ENCODE peak calls at places on chromosomes 12 and 14, in six cellular contexts. One of them, this sample, is unnamed.

GRCh38 chr12:94721173-94721572 is 70.8 kb upstream of the TMCC3 start:
- DNase-seq in GM12891: peak
- DNase-seq in K562: no peak
- DNase-seq in HepG2: no peak
- DNase-seq in H1: no peak
- DNase-seq in GM12878: peak
- DNase-seq in this sample: peak

GRCh38 chr14:52741865-52742264 is 11.9 kb downstream of the STYX start:
- DNase-seq in GM12891: no peak
- DNase-seq in K562: no peak
- DNase-seq in HepG2: no peak
- DNase-seq in H1: no peak
- DNase-seq in GM12878: no peak
- DNase-seq in this sample: no peak

GRCh38 chr12:117857632-117858274 is 111.0 kb downstream of the KSR2 start:
- DNase-seq in GM12891: peak
- DNase-seq in K562: peak
- DNase-seq in HepG2: peak
- DNase-seq in H1: peak
- DNase-seq in GM12878: peak
- DNase-seq in this sample: peak

GRCh38 chr14:57136669-57137068 is 132.0 kb downstream of the EXOC5 start:
- DNase-seq in GM12891: no peak
- DNase-seq in K562: no peak
- DNase-seq in HepG2: no peak
- DNase-seq in H1: peak
- DNase-seq in GM12878: no peak
- DNase-seq in this sample: no peak

GRCh38 chr12:15540469-15540872 is 218.2 kb downstream of the PTPRO start:
- DNase-seq in GM12891: no peak
- DNase-seq in K562: no peak
- DNase-seq in HepG2: no peak
- DNase-seq in H1: no peak
- DNase-seq in GM12878: no peak
- DNase-seq in this sample: no peak

GRCh38 chr12:112781767-112782166 is 9.8 kb upstream of the RPH3A start:
- DNase-seq in GM12891: no peak
- DNase-seq in K562: no peak
- DNase-seq in HepG2: no peak
- DNase-seq in H1: no peak
- DNase-seq in GM12878: no peak
- DNase-seq in this sample: no peak

GRCh38 chr12:4046150-4046845 is 173.1 kb upstream of the PARP11 start:
- DNase-seq in GM12891: no peak
- DNase-seq in K562: no peak
- DNase-seq in HepG2: no peak
- DNase-seq in H1: peak
- DNase-seq in GM12878: no peak
- DNase-seq in this sample: no peak

GRCh38 chr14:92754956-92755355 is 6.5 kb upstream of the LGMN start:
- DNase-seq in GM12891: no peak
- DNase-seq in K562: no peak
- DNase-seq in HepG2: peak
- DNase-seq in H1: no peak
- DNase-seq in GM12878: no peak
- DNase-seq in this sample: no peak

GRCh38 chr12:32305163-32305562 is 94.2 kb upstream of the FGD4 start:
- DNase-seq in GM12891: no peak
- DNase-seq in K562: no peak
- DNase-seq in HepG2: peak
- DNase-seq in H1: no peak
- DNase-seq in GM12878: no peak
- DNase-seq in this sample: no peak

GRCh38 chr12:58943079-58943478 is 22.8 kb upstream of the LRIG3 start:
- DNase-seq in GM12891: no peak
- DNase-seq in K562: no peak
- DNase-seq in HepG2: no peak
- DNase-seq in H1: no peak
- DNase-seq in GM12878: no peak
- DNase-seq in this sample: no peak

GRCh38 chr12:13661005-13661887 is 320.2 kb downstream of the GRIN2B start:
- DNase-seq in GM12891: peak
- DNase-seq in K562: peak
- DNase-seq in HepG2: peak
- DNase-seq in H1: peak
- DNase-seq in GM12878: peak
- DNase-seq in this sample: no peak

GRCh38 chr12:113261847-113262470 is 40.7 kb downstream of the TPCN1 start:
- DNase-seq in GM12891: no peak
- DNase-seq in K562: no peak
- DNase-seq in HepG2: no peak
- DNase-seq in H1: no peak
- DNase-seq in GM12878: peak
- DNase-seq in this sample: no peak

GRCh38 chr12:124222368-124223245 is 72.3 kb upstream of the RFLNA start:
- DNase-seq in GM12891: no peak
- DNase-seq in K562: no peak
- DNase-seq in HepG2: no peak
- DNase-seq in H1: no peak
- DNase-seq in GM12878: no peak
- DNase-seq in this sample: no peak

GRCh38 chr12:74957231-74957630 is 252.4 kb downstream of the KCNC2 start:
- DNase-seq in GM12891: no peak
- DNase-seq in K562: no peak
- DNase-seq in HepG2: no peak
- DNase-seq in H1: no peak
- DNase-seq in GM12878: no peak
- DNase-seq in this sample: no peak

GRCh38 chr12:64389154-64389553 is 1.4 kb downstream of the C12orf56 start:
- DNase-seq in GM12891: no peak
- DNase-seq in K562: no peak
- DNase-seq in HepG2: no peak
- DNase-seq in H1: no peak
- DNase-seq in GM12878: no peak
- DNase-seq in this sample: no peak

GRCh38 chr14:68233385-68233784 is 413.8 kb downstream of the RAD51B start:
- DNase-seq in GM12891: no peak
- DNase-seq in K562: no peak
- DNase-seq in HepG2: no peak
- DNase-seq in H1: no peak
- DNase-seq in GM12878: no peak
- DNase-seq in this sample: no peak

GRCh38 chr14:50230601-50231474 is 540 bp downstream of the SOS2 start:
- DNase-seq in GM12891: peak
- DNase-seq in K562: no peak
- DNase-seq in HepG2: peak
- DNase-seq in H1: no peak
- DNase-seq in GM12878: peak
- DNase-seq in this sample: peak

GRCh38 chr12:69054343-69055056 is 121.5 kb upstream of the CPM start:
- DNase-seq in GM12891: no peak
- DNase-seq in K562: no peak
- DNase-seq in HepG2: peak
- DNase-seq in H1: no peak
- DNase-seq in GM12878: no peak
- DNase-seq in this sample: no peak

GRCh38 chr12:8948711-8949524 is 527 bp downstream of the M6PR start:
- DNase-seq in GM12891: no peak
- DNase-seq in K562: no peak
- DNase-seq in HepG2: peak
- DNase-seq in H1: peak
- DNase-seq in GM12878: no peak
- DNase-seq in this sample: peak

GRCh38 chr12:106226884-106227640 is 20.8 kb downstream of the CKAP4 start:
- DNase-seq in GM12891: peak
- DNase-seq in K562: peak
- DNase-seq in HepG2: peak
- DNase-seq in H1: no peak
- DNase-seq in GM12878: no peak
- DNase-seq in this sample: peak

GRCh38 chr14:32913725-32914124 is 25.0 kb upstream of the NPAS3 start:
- DNase-seq in GM12891: no peak
- DNase-seq in K562: no peak
- DNase-seq in HepG2: peak
- DNase-seq in H1: no peak
- DNase-seq in GM12878: no peak
- DNase-seq in this sample: no peak

GRCh38 chr12:132154941-132155770 is 10.9 kb downstream of the NOC4L start:
- DNase-seq in GM12891: no peak
- DNase-seq in K562: no peak
- DNase-seq in HepG2: no peak
- DNase-seq in H1: no peak
- DNase-seq in GM12878: no peak
- DNase-seq in this sample: no peak

GRCh38 chr14:22375321-22375930 is 213.6 kb downstream of the DAD1 start:
- DNase-seq in GM12891: no peak
- DNase-seq in K562: peak
- DNase-seq in HepG2: peak
- DNase-seq in H1: no peak
- DNase-seq in GM12878: no peak
- DNase-seq in this sample: no peak

GRCh38 chr12:52319097-52319496 is 2.1 kb downstream of the KRT83 start:
- DNase-seq in GM12891: no peak
- DNase-seq in K562: no peak
- DNase-seq in HepG2: no peak
- DNase-seq in H1: no peak
- DNase-seq in GM12878: no peak
- DNase-seq in this sample: no peak

GRCh38 chr12:132858727-132859266 is 28.6 kb downstream of the CHFR start:
- DNase-seq in GM12891: no peak
- DNase-seq in K562: no peak
- DNase-seq in HepG2: no peak
- DNase-seq in H1: no peak
- DNase-seq in GM12878: no peak
- DNase-seq in this sample: no peak

GRCh38 chr14:78022059-78022458 is 148.1 kb upstream of the NRXN3 start:
- DNase-seq in GM12891: peak
- DNase-seq in K562: peak
- DNase-seq in HepG2: peak
- DNase-seq in H1: peak
- DNase-seq in GM12878: peak
- DNase-seq in this sample: peak
- TF ChIP-seq TAF1 in GM12891: no peak
- TF ChIP-seq TAF1 in K562: no peak
- TF ChIP-seq TAF1 in HepG2: no peak
- TF ChIP-seq TAF1 in H1: no peak
- TF ChIP-seq TAF1 in GM12878: no peak
- TF ChIP-seq TAF1 in this sample: no peak

DNA sequence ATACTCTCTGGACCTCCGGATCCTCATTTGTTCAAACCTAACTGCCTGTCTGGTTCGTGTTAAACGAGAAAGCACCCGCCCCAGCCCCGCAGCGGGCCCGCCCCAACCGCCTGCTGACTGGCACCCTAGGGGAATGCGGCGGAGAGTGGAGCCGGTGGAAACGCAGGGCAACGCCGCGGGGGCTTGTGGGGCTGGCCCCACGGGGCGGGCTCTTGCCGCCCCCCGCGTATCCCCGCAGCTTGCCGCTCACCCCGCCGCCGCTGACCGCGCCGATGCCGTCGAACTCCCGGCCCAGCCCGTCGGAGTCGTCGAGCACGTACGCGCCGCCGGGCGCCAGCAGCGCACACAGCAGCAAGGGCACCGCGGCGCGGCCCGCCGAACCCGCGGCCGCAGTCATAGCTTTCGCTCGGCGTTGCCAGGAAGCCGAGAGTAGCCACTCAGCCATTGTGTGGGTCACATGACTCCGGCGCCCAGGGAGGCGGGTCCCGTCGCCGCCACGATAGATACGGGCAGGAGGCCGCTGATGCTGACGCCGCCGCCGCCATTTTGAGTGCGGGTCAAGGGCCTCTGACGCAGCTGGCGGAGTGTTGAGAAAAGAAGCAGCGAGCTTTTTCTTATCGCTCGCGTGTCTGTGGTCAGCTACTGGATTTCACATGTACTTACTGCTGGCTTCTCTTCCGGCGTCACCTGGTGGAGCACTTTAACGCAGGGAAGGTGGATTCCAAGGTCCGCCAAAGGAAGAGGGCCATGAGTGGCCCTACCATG is at the start of gene GALC:
- DNase-seq in GM12891: peak
- DNase-seq in K562: peak
- DNase-seq in HepG2: no peak
- DNase-seq in H1: peak
- DNase-seq in GM12878: peak
- DNase-seq in this sample: peak
- TF ChIP-seq POLR2AphosphoS5 in GM12891: peak
- TF ChIP-seq POLR2AphosphoS5 in K562: no peak
- TF ChIP-seq POLR2AphosphoS5 in HepG2: no peak
- TF ChIP-seq POLR2AphosphoS5 in H1: peak
- TF ChIP-seq POLR2AphosphoS5 in GM12878: no peak
- TF ChIP-seq POLR2AphosphoS5 in this sample: peak

DNA sequence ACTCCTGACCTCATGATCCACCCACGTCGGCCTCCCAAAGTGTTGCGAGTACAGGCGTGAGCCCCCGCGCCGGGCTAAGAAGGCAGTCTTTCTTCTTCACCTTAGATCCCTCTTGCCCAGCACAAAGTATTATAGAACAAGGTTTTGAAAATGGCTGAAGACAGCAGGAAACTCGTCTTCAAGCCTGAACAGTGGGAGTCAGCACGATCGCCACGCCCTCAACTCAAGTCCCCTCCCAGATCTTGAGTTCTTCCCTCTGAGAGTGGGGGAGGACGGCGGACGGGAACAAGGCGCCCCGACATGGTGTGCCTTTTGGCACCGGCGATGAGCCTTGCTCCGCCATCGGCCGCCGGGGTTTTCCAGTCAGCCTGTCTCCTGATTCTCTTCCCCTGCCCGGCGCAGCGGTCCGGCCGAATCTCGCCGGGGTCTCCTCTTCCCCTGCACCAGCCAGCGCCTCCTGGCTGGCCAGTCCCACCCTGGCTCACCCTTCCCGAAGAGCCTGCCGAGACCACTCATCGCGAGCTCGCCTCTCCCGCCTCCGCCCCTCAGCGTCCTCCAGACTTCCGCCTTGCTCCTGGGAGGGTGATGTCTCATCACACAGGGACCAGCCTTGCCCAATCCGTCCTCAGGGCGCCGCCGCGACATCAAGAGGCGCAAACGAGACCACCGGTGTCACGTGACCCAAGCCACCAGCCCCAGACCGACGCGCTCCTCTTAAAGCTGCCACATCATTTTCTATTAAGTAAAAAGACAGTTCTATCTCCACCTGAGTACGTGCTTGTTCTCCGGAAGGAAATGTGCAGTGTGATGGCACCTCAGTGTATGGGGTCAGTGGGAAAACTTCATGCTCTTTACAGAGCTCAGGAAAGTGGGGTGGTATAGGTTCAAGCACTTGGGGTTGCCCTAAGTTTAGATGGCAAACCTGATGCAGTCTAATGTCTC is at the start of gene CHMP4A:
- DNase-seq in GM12891: peak
- DNase-seq in K562: peak
- DNase-seq in HepG2: peak
- DNase-seq in H1: peak
- DNase-seq in GM12878: peak
- DNase-seq in this sample: peak
- TF ChIP-seq POLR2A in GM12891: peak
- TF ChIP-seq POLR2A in K562: peak
- TF ChIP-seq POLR2A in HepG2: no peak
- TF ChIP-seq POLR2A in H1: peak
- TF ChIP-seq POLR2A in GM12878: peak
- TF ChIP-seq POLR2A in this sample: peak

GRCh38 chr12:6295187-6295811 is 15.2 kb upstream of the PLEKHG6 start:
- DNase-seq in GM12891: no peak
- DNase-seq in K562: peak
- DNase-seq in HepG2: peak
- DNase-seq in H1: no peak
- DNase-seq in GM12878: no peak
- DNase-seq in this sample: no peak
- TF ChIP-seq TAF1 in GM12891: no peak
- TF ChIP-seq TAF1 in K562: no peak
- TF ChIP-seq TAF1 in HepG2: no peak
- TF ChIP-seq TAF1 in H1: no peak
- TF ChIP-seq TAF1 in GM12878: no peak
- TF ChIP-seq TAF1 in this sample: no peak

This sample was measured in GM12892.